ENCODE peak calls at places on chromosomes 1 and 21, in seven cellular contexts. One of them, this sample, is unnamed.

GRCh38 chr21:38980416-38981319 is 174.9 kb downstream of the ETS2 start:
- DNase-seq in activated CD8-positive, alpha-beta memory T cell treated with anti-CD3 and anti-CD28 coated beads for 4 hours: no peak
- DNase-seq in effector memory CD4-positive, alpha-beta T cell: no peak
- DNase-seq in C1 segment of cervical spinal cord: no peak
- DNase-seq in T-helper 1 cell: no peak
- DNase-seq in ACHN: no peak
- DNase-seq in fibroblast of mammary gland: no peak
- DNase-seq in this sample: no peak

GRCh38 chr1:245156041-245156735 is 1.4 kb downstream of the KIF26B start:
- DNase-seq in activated CD8-positive, alpha-beta memory T cell treated with anti-CD3 and anti-CD28 coated beads for 4 hours: peak
- DNase-seq in effector memory CD4-positive, alpha-beta T cell: peak
- DNase-seq in C1 segment of cervical spinal cord: peak
- DNase-seq in T-helper 1 cell: peak
- DNase-seq in ACHN: peak
- DNase-seq in fibroblast of mammary gland: peak
- DNase-seq in this sample: no peak

GRCh38 chr1:245685111-245685810 is 530.5 kb downstream of the KIF26B start:
- DNase-seq in activated CD8-positive, alpha-beta memory T cell treated with anti-CD3 and anti-CD28 coated beads for 4 hours: no peak
- DNase-seq in effector memory CD4-positive, alpha-beta T cell: no peak
- DNase-seq in C1 segment of cervical spinal cord: no peak
- DNase-seq in T-helper 1 cell: no peak
- DNase-seq in ACHN: no peak
- DNase-seq in fibroblast of mammary gland: no peak
- DNase-seq in this sample: no peak

GRCh38 chr1:48246727-48247126 is 24.2 kb downstream of the SLC5A9 start:
- DNase-seq in activated CD8-positive, alpha-beta memory T cell treated with anti-CD3 and anti-CD28 coated beads for 4 hours: no peak
- DNase-seq in effector memory CD4-positive, alpha-beta T cell: no peak
- DNase-seq in C1 segment of cervical spinal cord: peak
- DNase-seq in T-helper 1 cell: no peak
- DNase-seq in ACHN: no peak
- DNase-seq in fibroblast of mammary gland: no peak
- DNase-seq in this sample: no peak

GRCh38 chr1:233269656-233270055 is 25.9 kb downstream of the PCNX2 start:
- DNase-seq in activated CD8-positive, alpha-beta memory T cell treated with anti-CD3 and anti-CD28 coated beads for 4 hours: no peak
- DNase-seq in effector memory CD4-positive, alpha-beta T cell: no peak
- DNase-seq in C1 segment of cervical spinal cord: no peak
- DNase-seq in T-helper 1 cell: no peak
- DNase-seq in ACHN: no peak
- DNase-seq in fibroblast of mammary gland: peak
- DNase-seq in this sample: no peak

GRCh38 chr1:15728937-15729657 is 7.0 kb upstream of the SLC25A34 start:
- DNase-seq in activated CD8-positive, alpha-beta memory T cell treated with anti-CD3 and anti-CD28 coated beads for 4 hours: no peak
- DNase-seq in effector memory CD4-positive, alpha-beta T cell: no peak
- DNase-seq in C1 segment of cervical spinal cord: no peak
- DNase-seq in T-helper 1 cell: no peak
- DNase-seq in ACHN: no peak
- DNase-seq in fibroblast of mammary gland: no peak
- DNase-seq in this sample: no peak

GRCh38 chr1:117318011-117318410 is 49.2 kb upstream of the MAN1A2 start:
- DNase-seq in activated CD8-positive, alpha-beta memory T cell treated with anti-CD3 and anti-CD28 coated beads for 4 hours: no peak
- DNase-seq in effector memory CD4-positive, alpha-beta T cell: no peak
- DNase-seq in C1 segment of cervical spinal cord: no peak
- DNase-seq in T-helper 1 cell: no peak
- DNase-seq in ACHN: no peak
- DNase-seq in fibroblast of mammary gland: no peak
- DNase-seq in this sample: no peak

GRCh38 chr1:12052008-12052573 is 11.0 kb upstream of the TNFRSF8 start:
- DNase-seq in activated CD8-positive, alpha-beta memory T cell treated with anti-CD3 and anti-CD28 coated beads for 4 hours: no peak
- DNase-seq in effector memory CD4-positive, alpha-beta T cell: no peak
- DNase-seq in C1 segment of cervical spinal cord: peak
- DNase-seq in T-helper 1 cell: peak
- DNase-seq in ACHN: peak
- DNase-seq in fibroblast of mammary gland: peak
- DNase-seq in this sample: no peak

GRCh38 chr1:70675737-70676156 is 264.7 kb downstream of the CTH start:
- DNase-seq in activated CD8-positive, alpha-beta memory T cell treated with anti-CD3 and anti-CD28 coated beads for 4 hours: no peak
- DNase-seq in effector memory CD4-positive, alpha-beta T cell: no peak
- DNase-seq in C1 segment of cervical spinal cord: no peak
- DNase-seq in T-helper 1 cell: no peak
- DNase-seq in ACHN: no peak
- DNase-seq in fibroblast of mammary gland: no peak
- DNase-seq in this sample: no peak

GRCh38 chr1:78831731-78832360 is 174.7 kb downstream of the ADGRL4 start:
- DNase-seq in activated CD8-positive, alpha-beta memory T cell treated with anti-CD3 and anti-CD28 coated beads for 4 hours: no peak
- DNase-seq in effector memory CD4-positive, alpha-beta T cell: no peak
- DNase-seq in C1 segment of cervical spinal cord: no peak
- DNase-seq in T-helper 1 cell: no peak
- DNase-seq in ACHN: peak
- DNase-seq in fibroblast of mammary gland: peak
- DNase-seq in this sample: no peak

GRCh38 chr1:116356673-116357072 is 16.4 kb upstream of the ATP1A1 start:
- DNase-seq in activated CD8-positive, alpha-beta memory T cell treated with anti-CD3 and anti-CD28 coated beads for 4 hours: no peak
- DNase-seq in effector memory CD4-positive, alpha-beta T cell: no peak
- DNase-seq in C1 segment of cervical spinal cord: no peak
- DNase-seq in T-helper 1 cell: no peak
- DNase-seq in ACHN: no peak
- DNase-seq in fibroblast of mammary gland: peak
- DNase-seq in this sample: no peak

This sample was measured in stimulated activated CD8-positive, alpha-beta memory T cell treated with anti-CD3 and anti-CD28 coated beads, Interleukin-4, amount 100 ng/mL, for 1 hour.